ENCODE peak calls at places on chromosomes 5 and 9, in six cellular contexts. G is left ventricle myocardium inferior, Y is HFFc6, Z is cardiac fibroblast, R is AG04450, H is BJ. I is an unnamed sample.

GRCh38 chr9:124299519-124300090 is 41.9 kb downstream of the NEK6 start:
- DNase-seq in G (no peak), Y (no peak), Z (peak), R (no peak), H (no peak), I (no peak)

GRCh38 chr9:96187108-96187695 is 114.8 kb downstream of the HSD17B3 start:
- DNase-seq in G (no peak), Y (no peak), Z (no peak), R (no peak), H (no peak), I (no peak)

GRCh38 chr5:157842185-157842584 is 16.8 kb downstream of the CLINT1 start:
- DNase-seq in G (no peak), Y (no peak), Z (no peak), R (no peak), H (no peak), I (no peak)

GRCh38 chr5:44183312-44183711 is 205.9 kb downstream of the FGF10 start:
- DNase-seq in G (no peak), Y (no peak), Z (no peak), R (no peak), H (no peak), I (no peak)

GRCh38 chr9:16721972-16722371 is 148.5 kb downstream of the BNC2 start:
- DNase-seq in G (peak), Y (no peak), Z (peak), R (no peak), H (no peak), I (no peak)

GRCh38 chr5:165497707-165498106 is 1992.3 kb downstream of the MAT2B start:
- DNase-seq in G (no peak), Y (no peak), Z (peak), R (no peak), H (no peak), I (no peak)

GRCh38 chr5:9953691-9954090 is 296.0 kb downstream of the ATPSCKMT start:
- DNase-seq in G (no peak), Y (no peak), Z (no peak), R (no peak), H (no peak), I (no peak)

GRCh38 chr9:69314547-69314946 is 10.5 kb upstream of the ENTREP1 start:
- DNase-seq in G (no peak), Y (peak), Z (no peak), R (no peak), H (no peak), I (no peak)

GRCh38 chr9:98929096-98929495 is 14.6 kb upstream of the COL15A1 start:
- DNase-seq in G (no peak), Y (no peak), Z (no peak), R (peak), H (no peak), I (no peak)

GRCh38 chr5:149594206-149594895 is 13.1 kb downstream of the ARHGEF37 start:
- DNase-seq in G (no peak), Y (no peak), Z (no peak), R (no peak), H (no peak), I (no peak)

GRCh38 chr9:109143881-109144562 is 23.0 kb downstream of the FRRS1L start:
- DNase-seq in G (no peak), Y (peak), Z (peak), R (no peak), H (no peak), I (no peak)

GRCh38 chr5:14266171-14266570 is 123.0 kb downstream of the TRIO start:
- DNase-seq in G (no peak), Y (no peak), Z (no peak), R (no peak), H (no peak), I (no peak)

GRCh38 chr5:181203842-181204560 is 995 bp downstream of the TRIM7 start:
- DNase-seq in G (no peak), Y (no peak), Z (no peak), R (no peak), H (no peak), I (no peak)

GRCh38 chr9:28120241-28121025 is 547.2 kb upstream of the C9orf72 start:
- DNase-seq in G (no peak), Y (no peak), Z (no peak), R (no peak), H (no peak), I (no peak)

GRCh38 chr5:34717426-34718327 is 61.5 kb downstream of the RAI14 start:
- DNase-seq in G (no peak), Y (peak), Z (peak), R (peak), H (peak), I (peak)

GRCh38 chr5:9774472-9775079 is 144.4 kb upstream of the TAS2R1 start:
- DNase-seq in G (no peak), Y (peak), Z (peak), R (peak), H (no peak), I (no peak)

GRCh38 chr5:56516936-56517521 is 283.9 kb upstream of the ANKRD55 start:
- DNase-seq in G (no peak), Y (no peak), Z (peak), R (no peak), H (no peak), I (no peak)

GRCh38 chr5:179451099-179451812 is 99.1 kb upstream of the RUFY1 start:
- DNase-seq in G (no peak), Y (no peak), Z (no peak), R (no peak), H (no peak), I (no peak)

GRCh38 chr5:40784027-40784653 is 14.0 kb downstream of the PRKAA1 start:
- DNase-seq in G (no peak), Y (no peak), Z (no peak), R (no peak), H (no peak), I (no peak)

GRCh38 chr9:130285271-130285670 is 19.7 kb downstream of the HMCN2 start:
- DNase-seq in G (no peak), Y (no peak), Z (no peak), R (no peak), H (no peak), I (no peak)

GRCh38 chr9:135152608-135153337 is 65.3 kb downstream of the OLFM1 start:
- DNase-seq in G (no peak), Y (no peak), Z (no peak), R (no peak), H (no peak), I (no peak)

GRCh38 chr5:61582421-61582820 is 250.4 kb downstream of the ZSWIM6 start:
- DNase-seq in G (no peak), Y (no peak), Z (peak), R (no peak), H (no peak), I (no peak)

GRCh38 chr9:125425176-125425897 is 163.7 kb downstream of the GAPVD1 start:
- DNase-seq in G (no peak), Y (no peak), Z (no peak), R (no peak), H (no peak), I (no peak)

GRCh38 chr5:24783596-24783995 is 138.8 kb upstream of the CDH10 start:
- DNase-seq in G (no peak), Y (no peak), Z (no peak), R (no peak), H (no peak), I (no peak)

GRCh38 chr9:109411069-109411761 is 86.9 kb downstream of the PTPN3 start:
- DNase-seq in G (no peak), Y (no peak), Z (no peak), R (no peak), H (no peak), I (no peak)

GRCh38 chr9:109590945-109591344 is 92.8 kb upstream of the PTPN3 start:
- DNase-seq in G (peak), Y (no peak), Z (no peak), R (no peak), H (no peak), I (no peak)

GRCh38 chr5:160297004-160297403 is 15.4 kb downstream of the CCNJL start:
- DNase-seq in G (no peak), Y (no peak), Z (no peak), R (no peak), H (no peak), I (no peak)

GRCh38 chr5:73434461-73434860 is 14.1 kb downstream of the FOXD1 start:
- DNase-seq in G (no peak), Y (no peak), Z (no peak), R (no peak), H (no peak), I (no peak)

GRCh38 chr9:81789751-81790150 is 100.4 kb upstream of the TLE1 start:
- DNase-seq in G (no peak), Y (peak), Z (peak), R (no peak), H (no peak), I (no peak)

GRCh38 chr5:8981016-8981415 is 564.9 kb downstream of the SEMA5A start:
- DNase-seq in G (no peak), Y (no peak), Z (no peak), R (no peak), H (no peak), I (no peak)

GRCh38 chr9:110040788-110041187 is 167.2 kb downstream of the C9orf152 start:
- DNase-seq in G (no peak), Y (peak), Z (peak), R (peak), H (no peak), I (no peak)

GRCh38 chr5:61653802-61654580 is 321.9 kb downstream of the ZSWIM6 start:
- DNase-seq in G (no peak), Y (no peak), Z (no peak), R (no peak), H (no peak), I (no peak)

GRCh38 chr9:98057095-98057799 is 715 bp downstream of the NANS start:
- DNase-seq in G (no peak), Y (no peak), Z (peak), R (no peak), H (no peak), I (no peak)

GRCh38 chr5:135206862-135207261 is 172.8 kb upstream of the PITX1 start:
- DNase-seq in G (no peak), Y (no peak), Z (no peak), R (no peak), H (no peak), I (no peak)

GRCh38 chr5:135203019-135203418 is 169.0 kb upstream of the PITX1 start:
- DNase-seq in G (no peak), Y (no peak), Z (no peak), R (no peak), H (no peak), I (no peak)

GRCh38 chr5:135204151-135204600 is 170.1 kb upstream of the PITX1 start:
- DNase-seq in G (no peak), Y (peak), Z (no peak), R (no peak), H (no peak), I (no peak)

GRCh38 chr5:135205616-135206349 is 171.8 kb upstream of the PITX1 start:
- DNase-seq in G (no peak), Y (no peak), Z (no peak), R (peak), H (no peak), I (no peak)

GRCh38 chr5:135203593-135204036 is 169.6 kb upstream of the PITX1 start:
- DNase-seq in G (no peak), Y (no peak), Z (no peak), R (no peak), H (no peak), I (no peak)
- TF ChIP-seq CTCF in G (peak), Y (peak), Z (peak), R (peak), H (peak), I (peak)

DNA sequence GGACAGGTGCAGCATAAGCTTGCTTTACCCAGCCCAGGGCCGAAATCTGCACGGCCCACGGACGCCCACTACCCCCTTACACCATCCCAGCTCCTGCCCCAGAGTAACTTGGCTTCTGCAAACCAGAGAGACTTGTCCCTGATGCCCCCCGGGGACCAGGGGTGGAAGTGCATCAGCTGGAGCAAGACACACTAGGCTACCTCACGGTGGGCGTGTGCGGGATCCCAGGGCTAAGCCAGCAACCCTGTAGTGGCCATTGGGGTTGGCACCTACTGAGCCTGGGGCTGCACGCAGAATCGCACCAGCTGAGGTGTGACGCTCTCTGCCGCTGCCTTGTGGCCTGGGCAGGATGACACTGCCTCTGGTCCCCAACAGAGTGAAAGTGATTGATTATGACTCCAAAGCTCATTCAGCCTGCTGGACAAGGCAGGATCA is 6.1 kb upstream of the ZNF79 start:
- DNase-seq in G (no peak), Y (no peak), Z (peak), R (no peak), H (no peak), I (no peak)
- TF ChIP-seq CTCF in G (peak), Y (peak), Z (peak), R (no peak), H (no peak), I (peak)

GRCh38 chr5:74595143-74595915 is 45.2 kb downstream of the ENC1 start:
- DNase-seq in G (no peak), Y (peak), Z (peak), R (peak), H (no peak), I (peak)

GRCh38 chr5:74596930-74597329 is 43.6 kb downstream of the ENC1 start:
- DNase-seq in G (no peak), Y (no peak), Z (no peak), R (no peak), H (no peak), I (no peak)

GRCh38 chr5:74594172-74595040 is 46.1 kb downstream of the ENC1 start:
- DNase-seq in G (no peak), Y (peak), Z (peak), R (no peak), H (no peak), I (no peak)

DNA sequence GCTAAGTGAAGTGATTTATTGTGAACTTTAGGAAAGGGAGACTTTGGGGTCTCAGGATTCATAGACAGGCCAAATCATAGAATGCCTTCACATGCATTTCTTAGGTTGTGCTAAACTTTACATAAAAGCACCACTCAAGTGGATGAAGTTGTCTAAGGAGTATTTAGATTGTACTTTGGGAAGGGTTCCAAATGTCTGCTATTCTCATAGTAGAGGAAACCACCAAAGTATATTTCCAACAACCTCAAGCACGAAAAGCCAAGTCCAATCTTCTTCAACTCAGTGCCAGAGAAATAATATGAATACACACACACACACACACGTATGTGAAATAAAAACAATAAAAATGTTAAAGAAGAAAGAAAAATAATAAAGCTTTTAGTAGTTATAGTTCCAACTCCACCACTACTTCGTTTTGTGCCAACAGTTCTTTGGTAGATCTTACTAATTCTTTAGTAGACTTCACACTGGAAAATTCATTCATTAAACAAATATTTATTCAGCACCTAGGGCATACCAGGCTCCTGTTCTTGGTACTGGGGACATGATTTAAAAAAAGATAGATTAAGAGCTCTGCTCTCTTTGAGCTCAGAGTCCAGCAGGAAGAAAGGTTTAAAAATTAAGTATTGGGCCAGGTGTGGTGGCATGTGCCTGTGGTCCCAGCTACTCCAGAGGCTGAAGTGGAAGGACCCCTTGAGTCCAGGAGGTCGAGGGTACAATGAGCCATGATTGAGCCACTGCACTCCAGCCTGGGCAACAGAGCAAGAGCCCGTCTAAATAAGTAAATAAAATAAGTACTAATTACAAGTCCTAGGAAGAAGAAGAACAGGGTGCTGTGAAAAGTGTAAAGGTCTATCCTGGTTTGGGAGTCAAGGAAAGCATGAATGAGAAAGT is 41.5 kb downstream of the ENC1 start:
- DNase-seq in G (no peak), Y (no peak), Z (peak), R (peak), H (no peak), I (no peak)
- TF ChIP-seq CTCF in G (no peak), Y (no peak), Z (no peak), R (no peak), H (no peak), I (no peak)

GRCh38 chr9:114718801-114719221 is 36.8 kb upstream of the TEX48 start:
- DNase-seq in G (no peak), Y (no peak), Z (no peak), R (no peak), H (no peak), I (peak)
- TF ChIP-seq CTCF in G (no peak), Y (no peak), Z (no peak), R (no peak), H (no peak), I (no peak)

GRCh38 chr5:154190652-154191304 is at the start of gene GALNT10:
- DNase-seq in G (peak), Y (no peak), Z (peak), R (no peak), H (no peak), I (no peak)

GRCh38 chr5:154189819-154190651 is 498 bp upstream of the GALNT10 start:
- DNase-seq in G (peak), Y (peak), Z (peak), R (no peak), H (no peak), I (no peak)

GRCh38 chr5:154193176-154193575 is 2.6 kb downstream of the GALNT10 start:
- DNase-seq in G (peak), Y (no peak), Z (no peak), R (no peak), H (no peak), I (no peak)

GRCh38 chr5:154193636-154194035 is 3.1 kb downstream of the GALNT10 start:
- DNase-seq in G (no peak), Y (peak), Z (no peak), R (no peak), H (no peak), I (no peak)

DNA sequence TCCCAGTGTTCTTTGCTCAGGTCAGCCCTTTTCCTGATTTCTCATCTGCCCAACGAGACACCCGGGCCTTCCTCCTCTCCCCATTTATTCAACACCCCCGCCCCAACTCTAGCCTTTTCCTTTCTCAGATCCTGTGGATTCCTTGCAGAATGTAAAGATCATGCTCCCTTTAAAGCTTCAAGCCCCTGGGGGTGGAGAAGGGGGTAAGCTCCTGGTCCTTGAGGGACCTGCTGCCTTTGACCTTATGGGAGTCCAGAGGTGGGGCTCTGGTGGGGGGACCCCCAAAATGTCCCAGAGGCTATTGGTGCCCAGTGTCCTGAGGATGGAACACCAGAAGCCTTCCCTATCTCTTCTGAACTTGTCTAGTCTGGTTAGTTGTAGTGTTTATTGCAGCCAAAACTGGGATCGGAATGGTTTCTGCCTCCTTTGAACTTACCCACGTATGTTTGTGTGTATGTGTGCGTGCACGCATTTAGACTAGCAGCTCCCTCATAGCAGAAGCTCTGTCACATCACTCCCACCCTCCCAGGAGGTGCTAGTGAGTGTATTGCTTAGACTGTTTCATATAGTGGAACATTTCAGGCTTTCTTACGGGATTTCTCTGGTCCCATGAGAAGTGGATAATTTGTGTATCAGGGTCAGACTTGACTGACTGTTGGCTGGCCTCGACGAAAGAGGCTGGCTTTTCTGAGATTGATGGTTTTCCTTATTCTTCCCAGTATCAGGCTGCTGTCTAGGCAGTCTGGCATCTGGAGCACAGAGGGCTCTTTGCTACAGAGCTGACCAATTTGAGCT is 1.1 kb downstream of the GALNT10 start:
- DNase-seq in G (no peak), Y (peak), Z (peak), R (no peak), H (no peak), I (no peak)
- TF ChIP-seq CTCF in G (no peak), Y (peak), Z (no peak), R (peak), H (peak), I (no peak)

GRCh38 chr5:137359941-137360340 is 139.2 kb downstream of the SPOCK1 start:
- DNase-seq in G (no peak), Y (no peak), Z (no peak), R (no peak), H (no peak), I (no peak)
- TF ChIP-seq CTCF in G (no peak), Y (no peak), Z (no peak), R (no peak), H (no peak), I (no peak)

I was measured in epithelial cell of proximal tubule.